ENCODE peak calls at places on chromosomes 1 and 21, in four cellular contexts. X, L, D and H are unnamed samples.
A peak's percentile ranks its signal among the peaks of the same experiment; 100 is the strongest.

GRCh38 chr1:6723621-6724428 is 22.2 kb upstream of the DNAJC11 start:
- DNase-seq in X (no peak), L (no peak), D (no peak), H (no peak)

GRCh38 chr1:35899941-35900340 is 16.9 kb downstream of the AGO1 start:
- DNase-seq in X (no peak), L (no peak), D (no peak), H (no peak)

GRCh38 chr21:46428286-46428685 is 30.4 kb upstream of the DIP2A start:
- DNase-seq in X (no peak), L (no peak), D (no peak), H (no peak)

GRCh38 chr1:201023517-201023902 is at the start of gene KIF21B:
- DNase-seq in X (peak; percentile 82), L (peak; percentile 74), D (peak; percentile 53), H (peak; percentile 46)

GRCh38 chr21:45974073-45975016 is 7.2 kb upstream of the COL6A1 start:
- DNase-seq in X (no peak), L (peak; percentile 76), D (no peak), H (no peak)

GRCh38 chr1:22763479-22764200 is 53.0 kb downstream of the EPHB2 start:
- DNase-seq in X (no peak), L (no peak), D (no peak), H (no peak)

GRCh38 chr1:223161321-223161720 is 18.3 kb upstream of the TLR5 start:
- DNase-seq in X (no peak), L (no peak), D (no peak), H (no peak)

GRCh38 chr1:55931272-55931940 is 648.0 kb downstream of the PLPP3 start:
- DNase-seq in X (no peak), L (no peak), D (no peak), H (peak; percentile 67)

GRCh38 chr1:145983959-145984830 is 12.2 kb downstream of the TXNIP start:
- DNase-seq in X (no peak), L (peak; percentile 6), D (no peak), H (peak; percentile 58)

GRCh38 chr21:31173881-31174555 is 135.7 kb upstream of the KRTAP19-8 start:
- DNase-seq in X (peak; percentile 35), L (no peak), D (no peak), H (no peak)